ENCODE peak calls at places on chromosomes 11 and 22, in ten cellular contexts. One of them, this sample, is unnamed.

GRCh38 chr11:69039501-69039900 is 9.2 kb upstream of the TPCN2 start:
- DNase-seq in foreskin keratinocyte: no peak
- DNase-seq in ovary: no peak
- DNase-seq in hepatocyte: no peak
- DNase-seq in fibroblast of lung: peak; percentile 65
- DNase-seq in lower lobe of right lung: no peak
- DNase-seq in adrenal gland: no peak
- DNase-seq in CD4-positive, CD25-positive, alpha-beta regulatory T cell: no peak
- DNase-seq in BE2C: no peak
- DNase-seq in H1: no peak
- DNase-seq in this sample: no peak

GRCh38 chr11:102733232-102733875 is 8.6 kb upstream of the MMP8 start:
- DNase-seq in foreskin keratinocyte: peak; percentile 30
- DNase-seq in ovary: no peak
- DNase-seq in hepatocyte: peak; percentile 83
- DNase-seq in fibroblast of lung: peak; percentile 32
- DNase-seq in lower lobe of right lung: peak; percentile 68
- DNase-seq in adrenal gland: peak; percentile 17
- DNase-seq in CD4-positive, CD25-positive, alpha-beta regulatory T cell: peak; percentile 34
- DNase-seq in BE2C: peak; percentile 73
- DNase-seq in H1: peak; percentile 57
- DNase-seq in this sample: peak; percentile 46

GRCh38 chr11:113014731-113015455 is 53.7 kb downstream of the NCAM1 start:
- DNase-seq in foreskin keratinocyte: no peak
- DNase-seq in ovary: peak; percentile 26
- DNase-seq in hepatocyte: peak; percentile 46
- DNase-seq in fibroblast of lung: no peak
- DNase-seq in lower lobe of right lung: peak; percentile 48
- DNase-seq in adrenal gland: peak; percentile 75
- DNase-seq in CD4-positive, CD25-positive, alpha-beta regulatory T cell: no peak
- DNase-seq in BE2C: peak; percentile 87
- DNase-seq in H1: no peak
- DNase-seq in this sample: no peak

GRCh38 chr22:49847751-49848689 is 5.6 kb upstream of the ZBED4 start:
- DNase-seq in foreskin keratinocyte: no peak
- DNase-seq in ovary: no peak
- DNase-seq in hepatocyte: no peak
- DNase-seq in fibroblast of lung: no peak
- DNase-seq in lower lobe of right lung: peak; percentile 77
- DNase-seq in adrenal gland: no peak
- DNase-seq in CD4-positive, CD25-positive, alpha-beta regulatory T cell: no peak
- DNase-seq in BE2C: no peak
- DNase-seq in H1: no peak
- DNase-seq in this sample: no peak

GRCh38 chr11:75714211-75714610 is 3.4 kb upstream of the MOGAT2 start:
- DNase-seq in foreskin keratinocyte: no peak
- DNase-seq in ovary: no peak
- DNase-seq in hepatocyte: no peak
- DNase-seq in fibroblast of lung: no peak
- DNase-seq in lower lobe of right lung: no peak
- DNase-seq in adrenal gland: no peak
- DNase-seq in CD4-positive, CD25-positive, alpha-beta regulatory T cell: no peak
- DNase-seq in BE2C: no peak
- DNase-seq in H1: no peak
- DNase-seq in this sample: no peak

GRCh38 chr11:73916435-73916834 is 34.4 kb upstream of the DNAJB13 start:
- DNase-seq in foreskin keratinocyte: no peak
- DNase-seq in ovary: no peak
- DNase-seq in hepatocyte: no peak
- DNase-seq in fibroblast of lung: peak; percentile 65
- DNase-seq in lower lobe of right lung: no peak
- DNase-seq in adrenal gland: peak; percentile 20
- DNase-seq in CD4-positive, CD25-positive, alpha-beta regulatory T cell: no peak
- DNase-seq in BE2C: no peak
- DNase-seq in H1: no peak
- DNase-seq in this sample: no peak

GRCh38 chr22:40621309-40622151 is 15.0 kb downstream of the MRTFA start:
- DNase-seq in foreskin keratinocyte: no peak
- DNase-seq in ovary: no peak
- DNase-seq in hepatocyte: no peak
- DNase-seq in fibroblast of lung: no peak
- DNase-seq in lower lobe of right lung: no peak
- DNase-seq in adrenal gland: no peak
- DNase-seq in CD4-positive, CD25-positive, alpha-beta regulatory T cell: no peak
- DNase-seq in BE2C: no peak
- DNase-seq in H1: no peak
- DNase-seq in this sample: no peak

GRCh38 chr11:19988598-19988997 is 171.7 kb downstream of the DBX1 start:
- DNase-seq in foreskin keratinocyte: peak; percentile 47
- DNase-seq in ovary: no peak
- DNase-seq in hepatocyte: peak; percentile 44
- DNase-seq in fibroblast of lung: peak; percentile 97
- DNase-seq in lower lobe of right lung: peak; percentile 55
- DNase-seq in adrenal gland: no peak
- DNase-seq in CD4-positive, CD25-positive, alpha-beta regulatory T cell: no peak
- DNase-seq in BE2C: no peak
- DNase-seq in H1: peak; percentile 15
- DNase-seq in this sample: no peak

GRCh38 chr11:36009469-36009868 is 65.6 kb downstream of the LDLRAD3 start:
- DNase-seq in foreskin keratinocyte: no peak
- DNase-seq in ovary: no peak
- DNase-seq in hepatocyte: no peak
- DNase-seq in fibroblast of lung: peak; percentile 84
- DNase-seq in lower lobe of right lung: no peak
- DNase-seq in adrenal gland: no peak
- DNase-seq in CD4-positive, CD25-positive, alpha-beta regulatory T cell: no peak
- DNase-seq in BE2C: no peak
- DNase-seq in H1: no peak
- DNase-seq in this sample: no peak

GRCh38 chr11:66651011-66651410 is 12.5 kb downstream of the RBM4 start:
- DNase-seq in foreskin keratinocyte: peak; percentile 26
- DNase-seq in ovary: no peak
- DNase-seq in hepatocyte: no peak
- DNase-seq in fibroblast of lung: peak; percentile 47
- DNase-seq in lower lobe of right lung: no peak
- DNase-seq in adrenal gland: no peak
- DNase-seq in CD4-positive, CD25-positive, alpha-beta regulatory T cell: no peak
- DNase-seq in BE2C: no peak
- DNase-seq in H1: no peak
- DNase-seq in this sample: no peak

GRCh38 chr22:17914474-17914873 is 109.9 kb downstream of the MICAL3 start:
- DNase-seq in foreskin keratinocyte: no peak
- DNase-seq in ovary: no peak
- DNase-seq in hepatocyte: no peak
- DNase-seq in fibroblast of lung: no peak
- DNase-seq in lower lobe of right lung: no peak
- DNase-seq in adrenal gland: peak; percentile 54
- DNase-seq in CD4-positive, CD25-positive, alpha-beta regulatory T cell: no peak
- DNase-seq in BE2C: no peak
- DNase-seq in H1: no peak
- DNase-seq in this sample: no peak

GRCh38 chr11:38950882-38951281 is 2352.8 kb upstream of the RAG2 start:
- DNase-seq in foreskin keratinocyte: no peak
- DNase-seq in ovary: no peak
- DNase-seq in hepatocyte: no peak
- DNase-seq in fibroblast of lung: peak; percentile 24
- DNase-seq in lower lobe of right lung: no peak
- DNase-seq in adrenal gland: no peak
- DNase-seq in CD4-positive, CD25-positive, alpha-beta regulatory T cell: no peak
- DNase-seq in BE2C: no peak
- DNase-seq in H1: no peak
- DNase-seq in this sample: no peak

GRCh38 chr11:14300661-14301304 is 58.2 kb downstream of the RRAS2 start:
- DNase-seq in foreskin keratinocyte: no peak
- DNase-seq in ovary: peak; percentile 43
- DNase-seq in hepatocyte: peak; percentile 70
- DNase-seq in fibroblast of lung: peak; percentile 68
- DNase-seq in lower lobe of right lung: no peak
- DNase-seq in adrenal gland: peak; percentile 60
- DNase-seq in CD4-positive, CD25-positive, alpha-beta regulatory T cell: peak; percentile 70
- DNase-seq in BE2C: peak; percentile 29
- DNase-seq in H1: peak; percentile 23
- DNase-seq in this sample: peak; percentile 67

GRCh38 chr11:9972917-9973504 is 309.1 kb downstream of the SWAP70 start:
- DNase-seq in foreskin keratinocyte: no peak
- DNase-seq in ovary: no peak
- DNase-seq in hepatocyte: peak; percentile 61
- DNase-seq in fibroblast of lung: peak; percentile 39
- DNase-seq in lower lobe of right lung: no peak
- DNase-seq in adrenal gland: no peak
- DNase-seq in CD4-positive, CD25-positive, alpha-beta regulatory T cell: peak; percentile 79
- DNase-seq in BE2C: peak; percentile 4
- DNase-seq in H1: no peak
- DNase-seq in this sample: peak; percentile 70

GRCh38 chr22:20080445-20080775 is 369 bp downstream of the DGCR8 start:
- DNase-seq in foreskin keratinocyte: peak; percentile 4
- DNase-seq in ovary: peak; percentile 74
- DNase-seq in hepatocyte: peak; percentile 86
- DNase-seq in fibroblast of lung: peak; percentile 50
- DNase-seq in lower lobe of right lung: peak; percentile 80
- DNase-seq in adrenal gland: peak; percentile 53
- DNase-seq in CD4-positive, CD25-positive, alpha-beta regulatory T cell: peak; percentile 75
- DNase-seq in BE2C: peak; percentile 77
- DNase-seq in H1: no peak
- DNase-seq in this sample: peak; percentile 80

GRCh38 chr22:24153353-24153752 is 27.9 kb upstream of the SUSD2 start:
- DNase-seq in foreskin keratinocyte: no peak
- DNase-seq in ovary: no peak
- DNase-seq in hepatocyte: peak; percentile 45
- DNase-seq in fibroblast of lung: peak; percentile 18
- DNase-seq in lower lobe of right lung: no peak
- DNase-seq in adrenal gland: no peak
- DNase-seq in CD4-positive, CD25-positive, alpha-beta regulatory T cell: peak; percentile 89
- DNase-seq in BE2C: no peak
- DNase-seq in H1: no peak
- DNase-seq in this sample: no peak

GRCh38 chr22:50308597-50308935 is 1.1 kb upstream of the PLXNB2 start:
- DNase-seq in foreskin keratinocyte: no peak
- DNase-seq in ovary: peak; percentile 78
- DNase-seq in hepatocyte: no peak
- DNase-seq in fibroblast of lung: peak; percentile 68
- DNase-seq in lower lobe of right lung: peak; percentile 86
- DNase-seq in adrenal gland: peak; percentile 96
- DNase-seq in CD4-positive, CD25-positive, alpha-beta regulatory T cell: no peak
- DNase-seq in BE2C: no peak
- DNase-seq in H1: no peak
- DNase-seq in this sample: no peak

GRCh38 chr22:48720662-48721393 is 1106.8 kb downstream of the BRD1 start:
- DNase-seq in foreskin keratinocyte: no peak
- DNase-seq in ovary: no peak
- DNase-seq in hepatocyte: no peak
- DNase-seq in fibroblast of lung: no peak
- DNase-seq in lower lobe of right lung: no peak
- DNase-seq in adrenal gland: no peak
- DNase-seq in CD4-positive, CD25-positive, alpha-beta regulatory T cell: no peak
- DNase-seq in BE2C: no peak
- DNase-seq in H1: no peak
- DNase-seq in this sample: no peak
- H3K27me3 ChIP-seq in foreskin keratinocyte: no peaks in the 10 kb centered on the region
- H3K27me3 ChIP-seq in ovary: no peaks in the 10 kb centered on the region
- H3K27me3 ChIP-seq in hepatocyte: no peaks in the 10 kb centered on the region
- H3K27me3 ChIP-seq in fibroblast of lung: no peaks in the 10 kb centered on the region
- H3K27me3 ChIP-seq in lower lobe of right lung: no peaks in the 10 kb centered on the region
- H3K27me3 ChIP-seq in adrenal gland: no peaks in the 10 kb centered on the region
- H3K27me3 ChIP-seq in CD4-positive, CD25-positive, alpha-beta regulatory T cell: peaks cover 2% of the 10 kb centered on the region
- H3K27me3 ChIP-seq in BE2C: no peaks in the 10 kb centered on the region
- H3K27me3 ChIP-seq in H1: no peaks in the 10 kb centered on the region
- H3K27me3 ChIP-seq in this sample: no peaks in the 10 kb centered on the region

DNA sequence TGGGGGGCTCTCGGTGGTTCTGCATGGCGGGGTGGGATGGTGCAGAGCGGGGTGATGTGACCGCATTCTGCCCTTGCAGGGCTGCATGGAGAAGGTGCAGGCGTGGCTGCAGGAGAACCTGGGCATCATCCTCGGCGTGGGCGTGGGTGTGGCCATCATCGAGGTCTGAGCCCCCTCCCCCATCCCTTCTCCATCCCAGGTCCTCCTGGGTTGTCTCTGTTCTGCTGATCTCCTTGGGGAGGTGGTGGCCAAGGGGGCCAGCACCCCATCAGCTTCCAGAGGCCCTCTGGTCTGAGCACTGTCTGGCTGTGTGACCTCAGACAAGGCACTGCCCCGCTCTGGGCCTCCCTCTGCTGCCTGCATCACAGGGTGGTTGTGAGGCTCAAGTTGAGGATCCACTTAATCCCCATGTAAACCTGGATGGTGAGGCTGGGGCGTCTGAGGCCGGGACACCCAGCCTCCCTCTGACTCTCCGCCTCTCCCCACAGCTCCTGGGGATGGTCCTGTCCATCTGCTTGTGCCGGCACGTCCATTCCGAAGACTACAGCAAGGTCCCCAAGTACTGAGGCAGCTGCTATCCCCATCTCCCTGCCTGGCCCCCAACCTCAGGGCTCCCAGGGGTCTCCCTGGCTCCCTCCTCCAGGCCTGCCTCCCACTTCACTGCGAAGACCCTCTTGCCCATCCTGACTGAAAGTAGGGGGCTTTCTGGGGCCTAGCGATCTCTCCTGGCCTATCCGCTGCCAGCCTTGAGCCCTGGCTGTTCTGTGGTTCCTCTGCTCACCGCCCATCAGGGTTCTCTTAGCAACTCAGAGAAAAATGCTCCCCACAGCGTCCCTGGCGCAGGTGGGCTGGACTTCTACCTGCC is 53.3 kb downstream of the CD82 start:
- DNase-seq in foreskin keratinocyte: no peak
- DNase-seq in ovary: peak; percentile 20
- DNase-seq in hepatocyte: no peak
- DNase-seq in fibroblast of lung: no peak
- DNase-seq in lower lobe of right lung: no peak
- DNase-seq in adrenal gland: peak; percentile 12
- DNase-seq in CD4-positive, CD25-positive, alpha-beta regulatory T cell: no peak
- DNase-seq in BE2C: no peak
- DNase-seq in H1: no peak
- DNase-seq in this sample: no peak
- H3K4me1 ChIP-seq in foreskin keratinocyte: no peaks in the 10 kb centered on the region
- H3K4me1 ChIP-seq in ovary: no peaks in the 10 kb centered on the region
- H3K4me1 ChIP-seq in hepatocyte: peaks cover 3% of the 10 kb centered on the region
- H3K4me1 ChIP-seq in fibroblast of lung: no peaks in the 10 kb centered on the region
- H3K4me1 ChIP-seq in lower lobe of right lung: peaks cover 18% of the 10 kb centered on the region
- H3K4me1 ChIP-seq in adrenal gland: no peaks in the 10 kb centered on the region
- H3K4me1 ChIP-seq in CD4-positive, CD25-positive, alpha-beta regulatory T cell: peaks cover 11% of the 10 kb centered on the region
- H3K4me1 ChIP-seq in BE2C: peaks cover 6% of the 10 kb centered on the region
- H3K4me1 ChIP-seq in H1: no peaks in the 10 kb centered on the region
- H3K4me1 ChIP-seq in this sample: no peaks in the 10 kb centered on the region

GRCh38 chr11:120908521-120909181 is 115.3 kb upstream of the TBCEL start:
- DNase-seq in foreskin keratinocyte: no peak
- DNase-seq in ovary: no peak
- DNase-seq in hepatocyte: peak; percentile 72
- DNase-seq in fibroblast of lung: peak; percentile 5
- DNase-seq in lower lobe of right lung: no peak
- DNase-seq in adrenal gland: no peak
- DNase-seq in CD4-positive, CD25-positive, alpha-beta regulatory T cell: no peak
- DNase-seq in BE2C: no peak
- DNase-seq in H1: no peak
- DNase-seq in this sample: no peak
- H3K27me3 ChIP-seq in foreskin keratinocyte: no peaks in the 10 kb centered on the region
- H3K27me3 ChIP-seq in ovary: no peaks in the 10 kb centered on the region
- H3K27me3 ChIP-seq in hepatocyte: no peaks in the 10 kb centered on the region
- H3K27me3 ChIP-seq in fibroblast of lung: no peaks in the 10 kb centered on the region
- H3K27me3 ChIP-seq in lower lobe of right lung: no peaks in the 10 kb centered on the region
- H3K27me3 ChIP-seq in adrenal gland: no peaks in the 10 kb centered on the region
- H3K27me3 ChIP-seq in CD4-positive, CD25-positive, alpha-beta regulatory T cell: no peaks in the 10 kb centered on the region
- H3K27me3 ChIP-seq in BE2C: no peaks in the 10 kb centered on the region
- H3K27me3 ChIP-seq in H1: no peaks in the 10 kb centered on the region
- H3K27me3 ChIP-seq in this sample: peaks cover 4% of the 10 kb centered on the region

GRCh38 chr22:45617948-45618347 is 53.7 kb upstream of the ATXN10 start:
- DNase-seq in foreskin keratinocyte: no peak
- DNase-seq in ovary: no peak
- DNase-seq in hepatocyte: no peak
- DNase-seq in fibroblast of lung: no peak
- DNase-seq in lower lobe of right lung: no peak
- DNase-seq in adrenal gland: no peak
- DNase-seq in CD4-positive, CD25-positive, alpha-beta regulatory T cell: no peak
- DNase-seq in BE2C: no peak
- DNase-seq in H1: no peak
- DNase-seq in this sample: no peak
- H3K4me1 ChIP-seq in foreskin keratinocyte: peaks cover 5% of the 10 kb centered on the region
- H3K4me1 ChIP-seq in ovary: no peaks in the 10 kb centered on the region
- H3K4me1 ChIP-seq in hepatocyte: no peaks in the 10 kb centered on the region
- H3K4me1 ChIP-seq in fibroblast of lung: no peaks in the 10 kb centered on the region
- H3K4me1 ChIP-seq in lower lobe of right lung: no peaks in the 10 kb centered on the region
- H3K4me1 ChIP-seq in adrenal gland: no peaks in the 10 kb centered on the region
- H3K4me1 ChIP-seq in CD4-positive, CD25-positive, alpha-beta regulatory T cell: no peaks in the 10 kb centered on the region
- H3K4me1 ChIP-seq in BE2C: no peaks in the 10 kb centered on the region
- H3K4me1 ChIP-seq in H1: peaks cover 3% of the 10 kb centered on the region
- H3K4me1 ChIP-seq in this sample: no peaks in the 10 kb centered on the region